ENCODE peak calls at places on chromosomes 16 and 17, in six cellular contexts. F, I, U, P, Z and Y are unnamed samples.
A peak's percentile ranks its signal among the peaks of the same experiment; 100 is the strongest.

GRCh38 chr16:82580293-82580900 is 46.4 kb upstream of the CDH13 start:
- DNase-seq in P (no peak), I (no peak), U (peak; percentile 43), F (no peak), Z (peak; percentile 44), Y (no peak)

GRCh38 chr16:31108035-31108793 is at the start of gene BCKDK:
- DNase-seq in Z (peak; percentile 78), I (peak; percentile 45), P (peak; percentile 48), F (peak; percentile 72), U (peak; percentile 92), Y (no peak)

GRCh38 chr17:77610518-77610893 is 348.0 kb upstream of the TNRC6C start:
- DNase-seq in I (no peak), F (no peak), U (no peak), Z (no peak), P (no peak), Y (no peak)

GRCh38 chr16:10039220-10040096 is 142.8 kb downstream of the GRIN2A start:
- DNase-seq in P (no peak), U (peak; percentile 75), F (no peak), Z (peak; percentile 47), I (no peak), Y (no peak)

GRCh38 chr17:77055453-77055852 is 85.3 kb upstream of the SEC14L1 start:
- DNase-seq in F (no peak), I (no peak), Z (no peak), P (no peak), U (no peak), Y (no peak)

GRCh38 chr17:60817187-60817586 is 139.5 kb downstream of the BCAS3 start:
- DNase-seq in F (no peak), P (no peak), Z (no peak), U (no peak), I (peak; percentile 72), Y (no peak)

GRCh38 chr16:31052131-31052530 is 18.8 kb downstream of the STX4 start:
- DNase-seq in F (no peak), Z (peak; percentile 97), U (no peak), P (peak; percentile 54), I (peak; percentile 93), Y (no peak)

GRCh38 chr17:73101031-73101430 is 8.5 kb upstream of the SLC39A11 start:
- DNase-seq in Z (no peak), U (no peak), F (no peak), I (no peak), P (no peak), Y (no peak)

GRCh38 chr16:27718767-27719445 is 169.0 kb downstream of the KATNIP start:
- DNase-seq in U (no peak), F (no peak), P (peak; percentile 36), I (no peak), Z (no peak), Y (no peak)